ENCODE peak calls at places on chromosomes 13 and 19, in six cellular contexts. One of them, this sample, is unnamed.

GRCh38 chr13:98798849-98799645 is 46.6 kb upstream of the SLC15A1 start:
- DNase-seq in stimulated activated CD4-positive, alpha-beta T cell treated with anti-CD3 and anti-CD28 coated beads, TNF-alpha, amount 100 ng/mL, for 1 hour: no peak
- DNase-seq in activated naive CD4-positive, alpha-beta T cell: no peak
- DNase-seq in breast epithelium: no peak
- DNase-seq in T-helper 9 cell: no peak
- DNase-seq in substantia nigra: no peak
- DNase-seq in this sample: no peak

GRCh38 chr19:46866407-46867132 is 5.8 kb downstream of the ARHGAP35 start:
- DNase-seq in stimulated activated CD4-positive, alpha-beta T cell treated with anti-CD3 and anti-CD28 coated beads, TNF-alpha, amount 100 ng/mL, for 1 hour: no peak
- DNase-seq in activated naive CD4-positive, alpha-beta T cell: no peak
- DNase-seq in breast epithelium: no peak
- DNase-seq in T-helper 9 cell: no peak
- DNase-seq in substantia nigra: no peak
- DNase-seq in this sample: no peak

GRCh38 chr13:33744589-33745369 is 73.2 kb upstream of the RFC3 start:
- DNase-seq in stimulated activated CD4-positive, alpha-beta T cell treated with anti-CD3 and anti-CD28 coated beads, TNF-alpha, amount 100 ng/mL, for 1 hour: no peak
- DNase-seq in activated naive CD4-positive, alpha-beta T cell: no peak
- DNase-seq in breast epithelium: no peak
- DNase-seq in T-helper 9 cell: no peak
- DNase-seq in substantia nigra: no peak
- DNase-seq in this sample: no peak

GRCh38 chr19:40982594-40983101 is 8.4 kb upstream of the CYP2B6 start:
- DNase-seq in stimulated activated CD4-positive, alpha-beta T cell treated with anti-CD3 and anti-CD28 coated beads, TNF-alpha, amount 100 ng/mL, for 1 hour: no peak
- DNase-seq in activated naive CD4-positive, alpha-beta T cell: no peak
- DNase-seq in breast epithelium: no peak
- DNase-seq in T-helper 9 cell: no peak
- DNase-seq in substantia nigra: no peak
- DNase-seq in this sample: no peak

GRCh38 chr19:1481893-1482360 is 2.9 kb upstream of the C19orf25 start:
- DNase-seq in stimulated activated CD4-positive, alpha-beta T cell treated with anti-CD3 and anti-CD28 coated beads, TNF-alpha, amount 100 ng/mL, for 1 hour: no peak
- DNase-seq in activated naive CD4-positive, alpha-beta T cell: no peak
- DNase-seq in breast epithelium: no peak
- DNase-seq in T-helper 9 cell: no peak
- DNase-seq in substantia nigra: no peak
- DNase-seq in this sample: no peak

GRCh38 chr19:1766800-1767352 is 13.6 kb downstream of the ONECUT3 start:
- DNase-seq in stimulated activated CD4-positive, alpha-beta T cell treated with anti-CD3 and anti-CD28 coated beads, TNF-alpha, amount 100 ng/mL, for 1 hour: no peak
- DNase-seq in activated naive CD4-positive, alpha-beta T cell: no peak
- DNase-seq in breast epithelium: no peak
- DNase-seq in T-helper 9 cell: no peak
- DNase-seq in substantia nigra: no peak
- DNase-seq in this sample: no peak

GRCh38 chr13:64855506-64855905 is 2374.6 kb downstream of the PCDH9 start:
- DNase-seq in stimulated activated CD4-positive, alpha-beta T cell treated with anti-CD3 and anti-CD28 coated beads, TNF-alpha, amount 100 ng/mL, for 1 hour: no peak
- DNase-seq in activated naive CD4-positive, alpha-beta T cell: no peak
- DNase-seq in breast epithelium: no peak
- DNase-seq in T-helper 9 cell: no peak
- DNase-seq in substantia nigra: no peak
- DNase-seq in this sample: no peak

GRCh38 chr19:51018745-51019543 is 565 bp downstream of the KLK10 start:
- DNase-seq in stimulated activated CD4-positive, alpha-beta T cell treated with anti-CD3 and anti-CD28 coated beads, TNF-alpha, amount 100 ng/mL, for 1 hour: no peak
- DNase-seq in activated naive CD4-positive, alpha-beta T cell: no peak
- DNase-seq in breast epithelium: no peak
- DNase-seq in T-helper 9 cell: no peak
- DNase-seq in substantia nigra: peak
- DNase-seq in this sample: no peak

GRCh38 chr19:50495020-50495531 is 15.9 kb downstream of the JOSD2 start:
- DNase-seq in stimulated activated CD4-positive, alpha-beta T cell treated with anti-CD3 and anti-CD28 coated beads, TNF-alpha, amount 100 ng/mL, for 1 hour: no peak
- DNase-seq in activated naive CD4-positive, alpha-beta T cell: no peak
- DNase-seq in breast epithelium: no peak
- DNase-seq in T-helper 9 cell: no peak
- DNase-seq in substantia nigra: no peak
- DNase-seq in this sample: no peak

GRCh38 chr13:113927661-113928581 is 46.0 kb downstream of the C13orf46 start:
- DNase-seq in stimulated activated CD4-positive, alpha-beta T cell treated with anti-CD3 and anti-CD28 coated beads, TNF-alpha, amount 100 ng/mL, for 1 hour: no peak
- DNase-seq in activated naive CD4-positive, alpha-beta T cell: no peak
- DNase-seq in breast epithelium: peak
- DNase-seq in T-helper 9 cell: no peak
- DNase-seq in substantia nigra: no peak
- DNase-seq in this sample: no peak

GRCh38 chr13:28267495-28267894 is 129.2 kb downstream of the PAN3 start:
- DNase-seq in stimulated activated CD4-positive, alpha-beta T cell treated with anti-CD3 and anti-CD28 coated beads, TNF-alpha, amount 100 ng/mL, for 1 hour: no peak
- DNase-seq in activated naive CD4-positive, alpha-beta T cell: no peak
- DNase-seq in breast epithelium: no peak
- DNase-seq in T-helper 9 cell: no peak
- DNase-seq in substantia nigra: no peak
- DNase-seq in this sample: no peak

GRCh38 chr19:18649371-18650047 is 12.7 kb downstream of the KLHL26 start:
- DNase-seq in stimulated activated CD4-positive, alpha-beta T cell treated with anti-CD3 and anti-CD28 coated beads, TNF-alpha, amount 100 ng/mL, for 1 hour: no peak
- DNase-seq in activated naive CD4-positive, alpha-beta T cell: no peak
- DNase-seq in breast epithelium: no peak
- DNase-seq in T-helper 9 cell: no peak
- DNase-seq in substantia nigra: peak
- DNase-seq in this sample: no peak

GRCh38 chr13:34942732-34943674 is 933 bp downstream of the NBEA start:
- DNase-seq in stimulated activated CD4-positive, alpha-beta T cell treated with anti-CD3 and anti-CD28 coated beads, TNF-alpha, amount 100 ng/mL, for 1 hour: no peak
- DNase-seq in activated naive CD4-positive, alpha-beta T cell: no peak
- DNase-seq in breast epithelium: no peak
- DNase-seq in T-helper 9 cell: no peak
- DNase-seq in substantia nigra: peak
- DNase-seq in this sample: peak

GRCh38 chr13:33757713-33758112 is 60.2 kb upstream of the RFC3 start:
- DNase-seq in stimulated activated CD4-positive, alpha-beta T cell treated with anti-CD3 and anti-CD28 coated beads, TNF-alpha, amount 100 ng/mL, for 1 hour: no peak
- DNase-seq in activated naive CD4-positive, alpha-beta T cell: no peak
- DNase-seq in breast epithelium: no peak
- DNase-seq in T-helper 9 cell: no peak
- DNase-seq in substantia nigra: no peak
- DNase-seq in this sample: no peak

GRCh38 chr13:108322206-108322824 is 52.8 kb downstream of the TNFSF13B start:
- DNase-seq in stimulated activated CD4-positive, alpha-beta T cell treated with anti-CD3 and anti-CD28 coated beads, TNF-alpha, amount 100 ng/mL, for 1 hour: no peak
- DNase-seq in activated naive CD4-positive, alpha-beta T cell: no peak
- DNase-seq in breast epithelium: no peak
- DNase-seq in T-helper 9 cell: no peak
- DNase-seq in substantia nigra: no peak
- DNase-seq in this sample: no peak

GRCh38 chr19:5068251-5069090 is 99.6 kb downstream of the KDM4B start:
- DNase-seq in stimulated activated CD4-positive, alpha-beta T cell treated with anti-CD3 and anti-CD28 coated beads, TNF-alpha, amount 100 ng/mL, for 1 hour: no peak
- DNase-seq in activated naive CD4-positive, alpha-beta T cell: no peak
- DNase-seq in breast epithelium: no peak
- DNase-seq in T-helper 9 cell: no peak
- DNase-seq in substantia nigra: no peak
- DNase-seq in this sample: no peak

GRCh38 chr19:2270157-2270571 is 11.8 kb downstream of the PEAK3 start:
- DNase-seq in stimulated activated CD4-positive, alpha-beta T cell treated with anti-CD3 and anti-CD28 coated beads, TNF-alpha, amount 100 ng/mL, for 1 hour: no peak
- DNase-seq in activated naive CD4-positive, alpha-beta T cell: no peak
- DNase-seq in breast epithelium: no peak
- DNase-seq in T-helper 9 cell: peak
- DNase-seq in substantia nigra: no peak
- DNase-seq in this sample: no peak

GRCh38 chr19:10566658-10567410 is 1.0 kb upstream of the KRI1 start:
- DNase-seq in stimulated activated CD4-positive, alpha-beta T cell treated with anti-CD3 and anti-CD28 coated beads, TNF-alpha, amount 100 ng/mL, for 1 hour: no peak
- DNase-seq in activated naive CD4-positive, alpha-beta T cell: no peak
- DNase-seq in breast epithelium: no peak
- DNase-seq in T-helper 9 cell: peak
- DNase-seq in substantia nigra: no peak
- DNase-seq in this sample: peak

GRCh38 chr19:38057954-38058690 is 151.1 kb downstream of the SIPA1L3 start:
- DNase-seq in stimulated activated CD4-positive, alpha-beta T cell treated with anti-CD3 and anti-CD28 coated beads, TNF-alpha, amount 100 ng/mL, for 1 hour: no peak
- DNase-seq in activated naive CD4-positive, alpha-beta T cell: no peak
- DNase-seq in breast epithelium: peak
- DNase-seq in T-helper 9 cell: no peak
- DNase-seq in substantia nigra: no peak
- DNase-seq in this sample: no peak

GRCh38 chr13:104310861-104311260 is 1244.6 kb upstream of the SLC10A2 start:
- DNase-seq in stimulated activated CD4-positive, alpha-beta T cell treated with anti-CD3 and anti-CD28 coated beads, TNF-alpha, amount 100 ng/mL, for 1 hour: no peak
- DNase-seq in activated naive CD4-positive, alpha-beta T cell: no peak
- DNase-seq in breast epithelium: no peak
- DNase-seq in T-helper 9 cell: no peak
- DNase-seq in substantia nigra: no peak
- DNase-seq in this sample: no peak

GRCh38 chr19:17957149-17957849 is 9.6 kb upstream of the KCNN1 start:
- DNase-seq in stimulated activated CD4-positive, alpha-beta T cell treated with anti-CD3 and anti-CD28 coated beads, TNF-alpha, amount 100 ng/mL, for 1 hour: no peak
- DNase-seq in activated naive CD4-positive, alpha-beta T cell: no peak
- DNase-seq in breast epithelium: no peak
- DNase-seq in T-helper 9 cell: no peak
- DNase-seq in substantia nigra: no peak
- DNase-seq in this sample: no peak

GRCh38 chr19:42553292-42554045 is 25.2 kb upstream of the CEACAM1 start:
- DNase-seq in stimulated activated CD4-positive, alpha-beta T cell treated with anti-CD3 and anti-CD28 coated beads, TNF-alpha, amount 100 ng/mL, for 1 hour: no peak
- DNase-seq in activated naive CD4-positive, alpha-beta T cell: no peak
- DNase-seq in breast epithelium: no peak
- DNase-seq in T-helper 9 cell: no peak
- DNase-seq in substantia nigra: no peak
- DNase-seq in this sample: no peak

GRCh38 chr13:42137856-42138537 is 89.5 kb downstream of the DGKH start:
- DNase-seq in stimulated activated CD4-positive, alpha-beta T cell treated with anti-CD3 and anti-CD28 coated beads, TNF-alpha, amount 100 ng/mL, for 1 hour: no peak
- DNase-seq in activated naive CD4-positive, alpha-beta T cell: no peak
- DNase-seq in breast epithelium: no peak
- DNase-seq in T-helper 9 cell: no peak
- DNase-seq in substantia nigra: no peak
- DNase-seq in this sample: no peak

GRCh38 chr13:112849500-112849899 is 119.5 kb upstream of the MCF2L start:
- DNase-seq in stimulated activated CD4-positive, alpha-beta T cell treated with anti-CD3 and anti-CD28 coated beads, TNF-alpha, amount 100 ng/mL, for 1 hour: no peak
- DNase-seq in activated naive CD4-positive, alpha-beta T cell: no peak
- DNase-seq in breast epithelium: no peak
- DNase-seq in T-helper 9 cell: no peak
- DNase-seq in substantia nigra: no peak
- DNase-seq in this sample: no peak

GRCh38 chr19:5691930-5692784 is 2.1 kb downstream of the RPL36 start:
- DNase-seq in stimulated activated CD4-positive, alpha-beta T cell treated with anti-CD3 and anti-CD28 coated beads, TNF-alpha, amount 100 ng/mL, for 1 hour: no peak
- DNase-seq in activated naive CD4-positive, alpha-beta T cell: no peak
- DNase-seq in breast epithelium: no peak
- DNase-seq in T-helper 9 cell: no peak
- DNase-seq in substantia nigra: peak
- DNase-seq in this sample: peak

GRCh38 chr19:28468701-28469459 is 744.1 kb downstream of the UQCRFS1 start:
- DNase-seq in stimulated activated CD4-positive, alpha-beta T cell treated with anti-CD3 and anti-CD28 coated beads, TNF-alpha, amount 100 ng/mL, for 1 hour: no peak
- DNase-seq in activated naive CD4-positive, alpha-beta T cell: no peak
- DNase-seq in breast epithelium: no peak
- DNase-seq in T-helper 9 cell: no peak
- DNase-seq in substantia nigra: no peak
- DNase-seq in this sample: no peak

GRCh38 chr13:23384111-23384510 is 49.4 kb downstream of the SACS start:
- DNase-seq in stimulated activated CD4-positive, alpha-beta T cell treated with anti-CD3 and anti-CD28 coated beads, TNF-alpha, amount 100 ng/mL, for 1 hour: no peak
- DNase-seq in activated naive CD4-positive, alpha-beta T cell: no peak
- DNase-seq in breast epithelium: no peak
- DNase-seq in T-helper 9 cell: no peak
- DNase-seq in substantia nigra: no peak
- DNase-seq in this sample: no peak

GRCh38 chr13:102902789-102903347 is 57.0 kb downstream of the ERCC5 start:
- DNase-seq in stimulated activated CD4-positive, alpha-beta T cell treated with anti-CD3 and anti-CD28 coated beads, TNF-alpha, amount 100 ng/mL, for 1 hour: no peak
- DNase-seq in activated naive CD4-positive, alpha-beta T cell: no peak
- DNase-seq in breast epithelium: no peak
- DNase-seq in T-helper 9 cell: no peak
- DNase-seq in substantia nigra: no peak
- DNase-seq in this sample: no peak

GRCh38 chr13:48160879-48161278 is 66.0 kb upstream of the MED4 start:
- DNase-seq in stimulated activated CD4-positive, alpha-beta T cell treated with anti-CD3 and anti-CD28 coated beads, TNF-alpha, amount 100 ng/mL, for 1 hour: no peak
- DNase-seq in activated naive CD4-positive, alpha-beta T cell: no peak
- DNase-seq in breast epithelium: no peak
- DNase-seq in T-helper 9 cell: no peak
- DNase-seq in substantia nigra: no peak
- DNase-seq in this sample: no peak

GRCh38 chr13:19305434-19305833 is 123.8 kb upstream of the TUBA3C start:
- DNase-seq in stimulated activated CD4-positive, alpha-beta T cell treated with anti-CD3 and anti-CD28 coated beads, TNF-alpha, amount 100 ng/mL, for 1 hour: no peak
- DNase-seq in activated naive CD4-positive, alpha-beta T cell: no peak
- DNase-seq in breast epithelium: no peak
- DNase-seq in T-helper 9 cell: no peak
- DNase-seq in substantia nigra: no peak
- DNase-seq in this sample: no peak

GRCh38 chr13:99421758-99422555 is 79.3 kb upstream of the TM9SF2 start:
- DNase-seq in stimulated activated CD4-positive, alpha-beta T cell treated with anti-CD3 and anti-CD28 coated beads, TNF-alpha, amount 100 ng/mL, for 1 hour: no peak
- DNase-seq in activated naive CD4-positive, alpha-beta T cell: no peak
- DNase-seq in breast epithelium: peak
- DNase-seq in T-helper 9 cell: no peak
- DNase-seq in substantia nigra: no peak
- DNase-seq in this sample: no peak

GRCh38 chr13:80363890-80364503 is 23.1 kb upstream of the SPRY2 start:
- DNase-seq in stimulated activated CD4-positive, alpha-beta T cell treated with anti-CD3 and anti-CD28 coated beads, TNF-alpha, amount 100 ng/mL, for 1 hour: no peak
- DNase-seq in activated naive CD4-positive, alpha-beta T cell: no peak
- DNase-seq in breast epithelium: no peak
- DNase-seq in T-helper 9 cell: no peak
- DNase-seq in substantia nigra: no peak
- DNase-seq in this sample: no peak

GRCh38 chr19:48342841-48343540 is 17.6 kb downstream of the EMP3 start:
- DNase-seq in stimulated activated CD4-positive, alpha-beta T cell treated with anti-CD3 and anti-CD28 coated beads, TNF-alpha, amount 100 ng/mL, for 1 hour: no peak
- DNase-seq in activated naive CD4-positive, alpha-beta T cell: no peak
- DNase-seq in breast epithelium: no peak
- DNase-seq in T-helper 9 cell: no peak
- DNase-seq in substantia nigra: no peak
- DNase-seq in this sample: no peak

GRCh38 chr13:109336730-109337129 is 449.7 kb downstream of the IRS2 start:
- DNase-seq in stimulated activated CD4-positive, alpha-beta T cell treated with anti-CD3 and anti-CD28 coated beads, TNF-alpha, amount 100 ng/mL, for 1 hour: no peak
- DNase-seq in activated naive CD4-positive, alpha-beta T cell: no peak
- DNase-seq in breast epithelium: no peak
- DNase-seq in T-helper 9 cell: no peak
- DNase-seq in substantia nigra: no peak
- DNase-seq in this sample: no peak